ENCODE peak calls at places on chromosome 13, in ten cellular contexts. K is AG04449; H is stimulated activated CD4-positive, alpha-beta T cell treated with anti-CD3 and anti-CD28 coated beads, Interleukin-12 subunit alpha, Interleukin-12 subunit beta, amount 100 ng/mL, for 4 hours; I is activated CD4-positive, alpha-beta T cell treated with anti-CD3 and anti-CD28 coated beads, Interleukin-2, amount 50 U/mL, for 48 hours; Y is GM12892; S is fibroblast of the conjunctiva; U is HT-29; W is tibial nerve; D is T-helper 17 cell; B is HT1080. F is an unnamed sample.

GRCh38 chr13:43786766-43787517 is at the start of gene ENOX1:
- DNase-seq in B (peak), Y (peak), W (no peak), K (no peak), I (peak), H (peak), U (no peak), S (peak), D (no peak), F (peak)

GRCh38 chr13:95035311-95036109 is 265.7 kb downstream of the ABCC4 start:
- DNase-seq in W (no peak), H (no peak), I (no peak), D (no peak), S (no peak), K (no peak), B (no peak), U (no peak), Y (no peak), F (no peak)

GRCh38 chr13:59259416-59260000 is 904.2 kb downstream of the DIAPH3 start:
- DNase-seq in B (no peak), Y (no peak), D (no peak), W (no peak), S (no peak), K (no peak), I (no peak), U (no peak), H (no peak), F (no peak)

GRCh38 chr13:24381539-24382265 is 72.3 kb downstream of the C1QTNF9 start:
- DNase-seq in W (peak), Y (no peak), S (no peak), B (peak), D (no peak), H (no peak), K (no peak), U (no peak), I (peak), F (no peak)

GRCh38 chr13:68608147-68608546 is 1378.0 kb upstream of the PCDH9 start:
- DNase-seq in W (no peak), K (no peak), D (no peak), I (no peak), H (no peak), Y (no peak), U (no peak), B (peak), S (no peak), F (no peak)

GRCh38 chr13:28337196-28338045 is 157.5 kb downstream of the FLT1 start:
- DNase-seq in H (no peak), Y (no peak), B (peak), S (no peak), D (no peak), U (no peak), K (peak), W (no peak), I (no peak), F (no peak)

GRCh38 chr13:111644750-111645149 is 324.3 kb downstream of the TEX29 start:
- DNase-seq in D (no peak), H (no peak), S (no peak), U (no peak), W (no peak), B (no peak), I (no peak), Y (no peak), K (no peak), F (no peak)

GRCh38 chr13:96273196-96273595 is 183.3 kb downstream of the HS6ST3 start:
- DNase-seq in W (no peak), U (no peak), S (no peak), B (no peak), Y (no peak), H (no peak), D (no peak), K (no peak), I (no peak), F (no peak)

GRCh38 chr13:29136341-29136740 is 316.2 kb downstream of the MTUS2 start:
- DNase-seq in D (no peak), S (no peak), H (no peak), I (no peak), Y (no peak), B (no peak), U (no peak), K (no peak), W (no peak), F (no peak)

GRCh38 chr13:109816112-109816978 is 30.0 kb upstream of the IRS2 start:
- DNase-seq in I (no peak), Y (no peak), B (no peak), S (peak), H (no peak), K (no peak), W (no peak), D (no peak), U (peak), F (no peak)

GRCh38 chr13:71156550-71156949 is 710.5 kb downstream of the DACH1 start:
- DNase-seq in H (no peak), S (no peak), U (peak), I (no peak), K (no peak), B (no peak), Y (no peak), D (no peak), W (no peak), F (no peak)

GRCh38 chr13:95754069-95754468 is 77.1 kb downstream of the DNAJC3 start:
- DNase-seq in B (no peak), H (no peak), Y (no peak), I (no peak), U (no peak), S (no peak), D (no peak), K (no peak), W (no peak), F (no peak)

GRCh38 chr13:19661126-19661525 is 27.7 kb downstream of the MPHOSPH8 start:
- DNase-seq in Y (no peak), K (no peak), H (no peak), B (no peak), U (no peak), D (no peak), W (no peak), S (no peak), I (no peak), F (no peak)

F was measured in OCI-LY7.